ENCODE peak calls at places on chromosome 17, in four cellular contexts. T, P, S and I are unnamed samples.
A peak's percentile ranks its signal among the peaks of the same experiment; 100 is the strongest.

GRCh38 chr17:82935944-82936767 is 96.3 kb upstream of the ZNF750 start:
- DNase-seq in S (no peak), T (no peak), P (no peak), I (no peak)

GRCh38 chr17:82687375-82687861 is 11.1 kb downstream of the RAB40B start:
- DNase-seq in P (peak; percentile 4), T (no peak), S (no peak), I (no peak)

GRCh38 chr17:44473367-44473766 is 29.8 kb downstream of the GPATCH8 start:
- DNase-seq in S (no peak), P (no peak), T (no peak), I (no peak)

GRCh38 chr17:76492989-76493501 is 8.2 kb downstream of the RHBDF2 start:
- DNase-seq in P (peak; percentile 80), T (no peak), S (no peak), I (no peak)

GRCh38 chr17:76667356-76667755 is 23.8 kb upstream of the ST6GALNAC1 start:
- DNase-seq in T (peak; percentile 5), P (no peak), S (no peak), I (no peak)

GRCh38 chr17:45221081-45221996 is at the start of gene FMNL1:
- DNase-seq in T (peak; percentile 60), S (no peak), P (no peak), I (no peak)

GRCh38 chr17:48799069-48799710 is 17.8 kb downstream of the TTLL6 start:
- DNase-seq in T (no peak), P (no peak), S (no peak), I (peak; percentile 73)

GRCh38 chr17:10198509-10199249 is at the start of gene GAS7:
- DNase-seq in P (no peak), S (no peak), T (no peak), I (no peak)

GRCh38 chr17:79033741-79034501 is 10.0 kb downstream of the C1QTNF1 start:
- DNase-seq in T (no peak), P (no peak), S (no peak), I (no peak)

DNA sequence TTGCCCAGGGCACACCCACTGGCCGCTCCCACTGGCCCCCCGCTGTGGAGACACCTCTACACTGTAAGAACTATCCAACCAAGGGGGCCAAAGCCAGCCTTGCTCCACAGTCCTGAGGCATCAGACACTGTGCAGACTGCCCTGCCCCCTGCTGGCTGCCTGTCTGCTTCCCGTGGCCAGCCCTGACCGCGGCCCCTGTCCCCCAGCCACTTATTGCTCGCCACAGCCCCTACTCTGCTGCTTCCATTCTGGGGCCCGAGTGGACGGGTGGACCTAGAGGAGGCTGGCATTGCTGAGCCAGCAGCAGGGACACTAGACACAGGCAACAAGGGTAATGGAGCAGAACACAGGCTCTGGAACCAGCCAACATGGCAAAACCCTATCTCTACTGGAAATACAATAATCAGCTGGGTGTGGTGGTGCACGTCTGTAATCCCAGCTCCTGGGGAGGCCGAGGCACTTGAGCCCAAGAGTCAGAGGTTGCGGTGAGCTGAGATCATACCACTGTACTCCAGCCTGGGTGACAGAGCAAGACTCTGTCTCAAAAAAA is 19.7 kb upstream of the LRRC37A3 start:
- DNase-seq in T (peak; percentile 82), P (no peak), S (peak; percentile 25), I (peak; percentile 58)
- TF ChIP-seq SP1 in T (no peak), P (no peak), S (no peak), I (no peak)

GRCh38 chr17:42803074-42803883 is 4.6 kb downstream of the CNTD1 start:
- DNase-seq in S (no peak), T (no peak), P (no peak), I (peak; percentile 88)

GRCh38 chr17:42809250-42809649 is 10.6 kb downstream of the CNTD1 start:
- DNase-seq in S (no peak), P (no peak), T (no peak), I (no peak)

GRCh38 chr17:42804918-42805367 is 6.3 kb downstream of the CNTD1 start:
- DNase-seq in P (no peak), T (no peak), S (no peak), I (peak; percentile 86)

GRCh38 chr17:42806249-42806648 is 7.6 kb downstream of the CNTD1 start:
- DNase-seq in P (no peak), T (no peak), S (no peak), I (no peak)
- TF ChIP-seq EP300 in P (no peak), T (no peak), S (no peak), I (no peak)

DNA sequence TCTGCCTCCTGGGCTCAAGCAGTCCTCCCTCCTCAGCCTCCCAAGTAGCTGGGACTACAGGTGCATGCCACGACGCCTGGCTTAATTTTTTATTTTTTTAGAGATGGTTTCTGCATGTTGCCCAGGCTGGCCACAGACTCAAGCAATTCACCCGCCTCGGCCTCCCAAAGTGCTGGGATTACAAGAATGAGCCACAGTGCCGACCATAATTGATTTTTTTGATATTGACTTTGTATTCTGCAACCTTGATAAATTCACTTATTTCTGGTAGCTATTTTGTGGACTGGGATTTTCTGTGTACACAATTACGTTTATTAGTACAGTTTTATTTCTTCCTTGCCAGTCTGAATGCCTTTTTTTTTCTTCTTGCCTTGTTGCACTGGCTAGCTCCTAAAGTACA is 30.0 kb downstream of the TAOK1 start:
- DNase-seq in T (no peak), P (no peak), S (no peak), I (no peak)
- TF ChIP-seq SP1 in T (no peak), P (no peak), S (no peak), I (no peak)

GRCh38 chr17:17356149-17356930 is 53.2 kb downstream of the NT5M start:
- DNase-seq in T (peak; percentile 71), S (peak; percentile 68), P (peak; percentile 2), I (peak; percentile 73)
- TF ChIP-seq EP300 in T (no peak), S (no peak), P (no peak), I (no peak)

GRCh38 chr17:17663160-17664072 is 17.8 kb upstream of the RAI1 start:
- DNase-seq in S (peak; percentile 60), T (peak; percentile 83), P (peak; percentile 70), I (peak; percentile 82)
- TF ChIP-seq SP1 in S (peak; percentile 44), T (peak; percentile 68), P (peak; percentile 13), I (peak; percentile 34)

DNA sequence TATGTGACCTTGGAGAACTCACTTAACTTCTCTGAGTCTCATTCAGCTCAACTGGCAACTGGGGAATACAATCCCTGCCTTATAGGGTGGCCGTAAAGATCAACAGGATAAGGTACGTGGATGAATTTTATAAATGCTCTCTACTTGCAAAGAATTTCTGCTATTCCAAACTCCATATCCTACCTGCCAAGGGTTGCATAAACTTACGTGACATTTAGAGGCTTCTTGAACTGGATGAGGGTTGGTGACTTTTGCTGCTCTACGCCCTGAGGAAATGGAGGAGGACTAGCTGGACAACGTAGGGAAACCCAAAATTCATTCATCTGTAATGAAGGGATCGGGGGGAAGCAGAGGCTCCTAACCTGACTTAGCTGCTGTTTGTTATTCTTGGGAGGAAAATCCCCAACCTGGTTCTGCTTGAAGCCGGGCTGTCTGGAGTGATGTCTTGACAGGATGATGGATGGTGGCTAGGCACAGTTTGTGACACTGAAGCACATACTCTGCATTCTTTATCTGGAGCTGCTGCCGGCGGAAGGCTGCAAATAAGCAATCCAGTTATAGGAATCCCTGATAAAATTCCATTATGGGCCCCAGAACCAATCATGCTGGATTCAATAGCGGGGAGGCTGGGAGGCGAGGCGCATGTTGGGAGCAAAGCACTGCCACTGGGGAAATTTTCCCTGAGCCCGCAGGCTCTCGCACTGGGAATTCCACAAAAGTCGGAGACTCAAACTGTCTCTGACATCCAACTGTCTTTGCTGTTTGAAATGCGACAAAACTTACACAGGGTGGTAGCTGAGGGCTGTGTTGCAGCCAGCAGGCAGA is 94.7 kb upstream of the SDK2 start:
- DNase-seq in S (no peak), T (no peak), P (no peak), I (no peak)
- TF ChIP-seq EP300 in S (no peak), T (no peak), P (no peak), I (no peak)

GRCh38 chr17:4582101-4582501 is 2.2 kb upstream of the SMTNL2 start:
- DNase-seq in S (no peak), T (no peak), P (no peak), I (no peak)
- TF ChIP-seq SP1 in S (no peak), T (no peak), P (no peak), I (no peak)

DNA sequence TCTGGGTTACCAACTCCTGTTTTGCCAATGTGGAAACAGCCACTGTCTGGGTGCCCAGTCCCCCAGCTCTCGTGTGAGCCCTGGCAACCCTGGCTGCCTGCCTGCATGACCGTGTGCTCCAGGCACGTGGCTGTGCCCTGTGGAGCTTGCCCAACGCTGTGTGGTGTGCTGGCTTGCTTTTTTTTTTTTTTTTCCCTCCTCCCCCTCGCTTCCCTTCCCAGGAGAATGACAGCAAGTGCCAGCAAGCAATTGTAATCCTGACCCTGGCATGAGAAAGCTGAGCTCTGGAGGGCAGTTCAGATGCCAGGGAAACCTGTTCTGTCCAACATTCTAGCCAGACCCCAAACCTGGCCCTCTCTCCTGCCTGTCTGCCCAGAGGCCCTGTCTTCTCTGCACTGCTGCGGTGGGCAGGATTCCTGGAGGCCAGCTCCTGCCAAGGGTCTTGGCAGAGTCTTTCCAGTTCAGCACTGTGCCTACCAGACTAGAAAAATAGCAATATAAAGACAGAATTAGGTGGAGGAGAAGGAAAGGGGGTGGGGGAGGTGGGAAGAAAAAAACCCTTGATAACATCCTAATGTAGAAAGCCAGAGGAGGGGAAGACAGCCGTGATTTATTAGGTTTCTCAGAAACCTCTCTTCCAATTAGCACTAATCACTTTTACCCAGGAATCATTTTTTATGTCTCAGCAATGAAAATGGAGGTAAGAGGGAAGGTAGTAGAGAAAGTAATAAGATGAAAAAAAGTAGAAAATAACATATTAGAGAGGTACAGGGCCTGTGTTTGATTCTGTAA is 9.0 kb downstream of the HLF start:
- DNase-seq in S (no peak), P (no peak), T (no peak), I (no peak)
- TF ChIP-seq EP300 in S (no peak), P (no peak), T (no peak), I (no peak)

GRCh38 chr17:62821213-62822079 is 13.3 kb upstream of the MARCHF10 start:
- DNase-seq in S (no peak), P (no peak), T (no peak), I (no peak)

GRCh38 chr17:62823111-62823895 is 15.2 kb upstream of the MARCHF10 start:
- DNase-seq in T (no peak), P (no peak), S (no peak), I (no peak)

GRCh38 chr17:62824290-62825135 is 16.4 kb upstream of the MARCHF10 start:
- DNase-seq in P (no peak), S (peak; percentile 79), T (no peak), I (peak; percentile 49)

GRCh38 chr17:62819511-62820221 is 11.6 kb upstream of the MARCHF10 start:
- DNase-seq in T (no peak), P (no peak), S (no peak), I (peak; percentile 78)

DNA sequence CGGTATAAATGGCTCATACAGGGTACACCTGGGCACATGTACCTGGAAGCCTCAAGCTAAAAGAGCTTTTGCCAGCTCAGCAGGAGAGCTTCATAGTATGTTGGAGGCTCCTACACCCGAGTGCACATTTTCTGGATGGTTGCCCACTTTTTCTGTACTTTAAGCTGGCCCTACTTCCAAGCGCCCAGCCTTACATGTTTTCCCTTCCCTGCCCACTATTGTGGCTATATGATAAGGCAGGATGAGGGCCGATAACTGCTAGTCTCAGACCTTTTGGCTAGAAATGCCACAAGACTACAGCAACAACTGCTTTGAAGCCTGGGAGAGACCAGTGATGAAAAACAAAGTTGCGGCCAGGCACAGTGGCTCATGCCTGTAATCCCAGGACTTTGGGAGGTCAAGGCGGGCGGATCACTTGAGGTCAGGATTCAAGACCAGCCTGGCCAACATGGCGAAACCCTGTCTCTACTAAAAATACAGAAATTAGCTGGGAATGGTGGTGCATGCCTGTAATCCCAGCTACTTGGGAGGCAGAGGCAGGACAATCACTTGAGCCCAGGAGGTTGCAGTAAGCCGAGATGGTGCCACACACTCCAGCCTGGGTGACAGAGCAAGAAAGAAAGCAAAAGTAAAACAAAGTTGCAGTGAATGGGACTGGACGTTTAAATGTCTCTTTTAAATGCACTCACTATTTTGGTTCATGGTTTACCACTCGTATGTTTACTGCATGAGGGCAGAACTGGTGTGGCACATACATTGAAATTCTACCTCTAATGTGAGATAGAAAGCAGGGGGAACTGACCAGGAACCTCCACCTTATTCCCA is 14.2 kb upstream of the MARCHF10 start:
- DNase-seq in P (no peak), S (no peak), T (no peak), I (peak; percentile 16)
- TF ChIP-seq SP1 in P (no peak), S (no peak), T (no peak), I (no peak)